ENCODE peak calls at places on chromosomes 4 and X, in four cellular contexts. One of them, this sample, is unnamed.

GRCh38 chr4:62484357-62484756 is 1284.2 kb downstream of the ADGRL3 start:
- DNase-seq in HepG2: no peak
- DNase-seq in WTC11: no peak
- DNase-seq in K562: no peak
- DNase-seq in this sample: no peak

GRCh38 chrX:49059209-49060191 is 701 bp downstream of the CCDC120 start:
- DNase-seq in WTC11: no peak
- DNase-seq in HepG2: no peak
- DNase-seq in K562: peak; percentile 36
- DNase-seq in this sample: no peak

GRCh38 chr4:93827272-93827947 is 1.1 kb upstream of the ATOH1 start:
- DNase-seq in WTC11: peak; percentile 77
- DNase-seq in HepG2: no peak
- DNase-seq in K562: no peak
- DNase-seq in this sample: no peak

GRCh38 chr4:76989391-76990061 is 40.0 kb downstream of the SEPTIN11 start:
- DNase-seq in K562: no peak
- DNase-seq in WTC11: no peak
- DNase-seq in HepG2: no peak
- DNase-seq in this sample: no peak

GRCh38 chrX:151488677-151489076 is 74.8 kb upstream of the PASD1 start:
- DNase-seq in HepG2: peak; percentile 3
- DNase-seq in WTC11: peak; percentile 11
- DNase-seq in K562: peak; percentile 25
- DNase-seq in this sample: peak; percentile 18

GRCh38 chr4:114603455-114603854 is 4.8 kb downstream of the UGT8 start:
- DNase-seq in HepG2: no peak
- DNase-seq in WTC11: no peak
- DNase-seq in K562: no peak
- DNase-seq in this sample: no peak

GRCh38 chrX:14927391-14927790 is 54.2 kb downstream of the MOSPD2 start:
- DNase-seq in K562: no peak
- DNase-seq in WTC11: no peak
- DNase-seq in HepG2: no peak
- DNase-seq in this sample: no peak

GRCh38 chrX:102846544-102847236 is 90.4 kb upstream of the RAB40AL start:
- DNase-seq in HepG2: no peak
- DNase-seq in WTC11: no peak
- DNase-seq in K562: no peak
- DNase-seq in this sample: no peak

GRCh38 chr4:4182835-4183568 is 43.7 kb downstream of the OTOP1 start:
- DNase-seq in HepG2: peak; percentile 57
- DNase-seq in K562: peak; percentile 58
- DNase-seq in WTC11: peak; percentile 79
- DNase-seq in this sample: peak; percentile 5

GRCh38 chr4:143728171-143728570 is 27.7 kb upstream of the FREM3 start:
- DNase-seq in WTC11: no peak
- DNase-seq in HepG2: no peak
- DNase-seq in K562: no peak
- DNase-seq in this sample: no peak

GRCh38 chr4:37715889-37716402 is 29.8 kb upstream of the RELL1 start:
- DNase-seq in K562: no peak
- DNase-seq in HepG2: no peak
- DNase-seq in WTC11: no peak
- DNase-seq in this sample: no peak

GRCh38 chrX:39813631-39814246 is 284.0 kb downstream of the BCOR start:
- DNase-seq in HepG2: no peak
- DNase-seq in K562: no peak
- DNase-seq in WTC11: no peak
- DNase-seq in this sample: no peak

GRCh38 chr4:137181293-137181899 is 350.9 kb downstream of the PCDH18 start:
- DNase-seq in K562: no peak
- DNase-seq in HepG2: no peak
- DNase-seq in WTC11: no peak
- DNase-seq in this sample: no peak

GRCh38 chrX:74449322-74449936 is 28.1 kb downstream of the SLC16A2 start:
- DNase-seq in WTC11: no peak
- DNase-seq in HepG2: no peak
- DNase-seq in K562: no peak
- DNase-seq in this sample: peak; percentile 7

GRCh38 chrX:43706786-43707185 is 50.7 kb downstream of the MAOA start:
- DNase-seq in K562: no peak
- DNase-seq in HepG2: no peak
- DNase-seq in WTC11: no peak
- DNase-seq in this sample: no peak

GRCh38 chrX:24210190-24210589 is 60.7 kb downstream of the ZFX start:
- DNase-seq in WTC11: no peak
- DNase-seq in HepG2: no peak
- DNase-seq in K562: no peak
- DNase-seq in this sample: no peak

GRCh38 chrX:24204958-24205357 is 55.4 kb downstream of the ZFX start:
- DNase-seq in WTC11: no peak
- DNase-seq in K562: no peak
- DNase-seq in HepG2: no peak
- DNase-seq in this sample: no peak

GRCh38 chrX:24204331-24204730 is 54.8 kb downstream of the ZFX start:
- DNase-seq in WTC11: no peak
- DNase-seq in HepG2: no peak
- DNase-seq in K562: no peak
- DNase-seq in this sample: no peak

GRCh38 chrX:24208494-24209240 is 59.1 kb downstream of the ZFX start:
- DNase-seq in K562: no peak
- DNase-seq in HepG2: no peak
- DNase-seq in WTC11: no peak
- DNase-seq in this sample: no peak

DNA sequence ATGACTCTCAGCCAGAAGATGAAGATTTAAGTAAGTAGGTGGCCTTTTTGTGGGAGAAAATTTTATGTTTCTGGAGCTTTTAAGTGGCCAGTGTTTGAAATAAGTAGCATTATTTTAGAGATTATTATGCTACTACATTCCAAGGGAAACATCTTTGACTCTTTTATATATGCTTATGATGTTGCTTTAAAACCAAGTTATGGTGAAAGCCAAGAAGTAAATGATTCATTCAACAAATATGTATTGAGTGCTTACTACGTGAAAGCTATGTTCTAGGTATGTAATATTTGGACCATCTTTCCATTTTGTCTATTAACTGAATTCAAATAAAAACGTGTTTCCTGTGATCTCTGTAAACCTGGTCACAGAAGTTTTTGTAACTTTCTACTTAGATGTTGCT is 58.3 kb downstream of the ZFX start:
- DNase-seq in HepG2: no peak
- DNase-seq in WTC11: no peak
- DNase-seq in K562: no peak
- DNase-seq in this sample: no peak
- TF ChIP-seq NR3C1 in HepG2: no peak
- TF ChIP-seq NR3C1 in WTC11: no peak
- TF ChIP-seq NR3C1 in K562: no peak
- TF ChIP-seq NR3C1 in this sample: no peak

GRCh38 chrX:9356846-9357245 is 108.0 kb upstream of the TBL1X start:
- DNase-seq in K562: no peak
- DNase-seq in WTC11: no peak
- DNase-seq in HepG2: no peak
- DNase-seq in this sample: no peak
- TF ChIP-seq NR3C1 in K562: no peak
- TF ChIP-seq NR3C1 in WTC11: no peak
- TF ChIP-seq NR3C1 in HepG2: no peak
- TF ChIP-seq NR3C1 in this sample: no peak

GRCh38 chrX:46912673-46913491 is 661 bp downstream of the JADE3 start:
- DNase-seq in K562: peak; percentile 22
- DNase-seq in WTC11: peak; percentile 69
- DNase-seq in HepG2: peak; percentile 39
- DNase-seq in this sample: peak; percentile 75
- TF ChIP-seq NR3C1 in K562: no peak
- TF ChIP-seq NR3C1 in WTC11: no peak
- TF ChIP-seq NR3C1 in HepG2: no peak
- TF ChIP-seq NR3C1 in this sample: no peak

DNA sequence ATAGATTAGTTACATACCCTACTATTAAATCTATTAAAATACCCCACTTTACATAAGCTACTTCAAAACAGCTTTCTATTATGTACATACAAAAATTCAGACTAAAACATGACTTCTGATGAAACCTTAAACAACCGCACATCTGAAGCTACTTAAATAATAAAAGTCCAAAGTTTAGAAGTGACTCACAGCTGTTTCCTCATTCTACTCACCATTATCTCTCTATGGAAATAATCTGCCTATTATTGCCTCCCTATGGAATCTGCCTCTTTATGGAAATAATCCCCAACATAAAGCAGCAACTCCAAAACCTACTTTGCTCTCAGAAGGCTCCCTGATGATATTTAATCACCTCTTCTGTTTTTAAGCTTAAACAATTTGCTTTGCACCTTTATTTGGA is 15.7 kb upstream of the BANK1 start:
- DNase-seq in HepG2: peak; percentile 68
- DNase-seq in K562: no peak
- DNase-seq in WTC11: no peak
- DNase-seq in this sample: peak; percentile 43
- TF ChIP-seq NR3C1 in HepG2: no peak
- TF ChIP-seq NR3C1 in K562: no peak
- TF ChIP-seq NR3C1 in WTC11: no peak
- TF ChIP-seq NR3C1 in this sample: no peak

GRCh38 chrX:75642811-75643361 is 120.0 kb upstream of the ZDHHC15 start:
- DNase-seq in WTC11: no peak
- DNase-seq in HepG2: no peak
- DNase-seq in K562: no peak
- DNase-seq in this sample: no peak
- TF ChIP-seq NR3C1 in WTC11: no peak
- TF ChIP-seq NR3C1 in HepG2: no peak
- TF ChIP-seq NR3C1 in K562: no peak
- TF ChIP-seq NR3C1 in this sample: no peak

DNA sequence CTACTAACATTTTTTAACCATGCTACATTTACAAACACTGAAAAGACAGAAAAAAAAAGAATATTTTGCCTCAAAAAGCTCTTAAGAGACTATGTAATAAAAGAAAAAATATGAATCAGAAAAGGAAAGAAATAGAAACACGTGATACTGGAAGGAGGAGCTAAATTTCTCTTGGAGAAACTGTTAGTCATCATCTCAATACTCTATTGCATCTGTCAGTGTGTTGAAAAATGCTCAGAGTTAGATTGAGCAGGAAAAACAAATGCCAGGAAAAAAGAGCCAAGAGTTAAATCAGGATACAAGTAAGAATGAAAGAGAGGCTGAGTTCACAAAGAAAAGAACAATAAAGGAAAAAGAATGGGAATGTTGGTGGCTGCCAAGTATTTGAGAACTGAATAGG is 2.6 kb downstream of the RAB28 start:
- DNase-seq in K562: no peak
- DNase-seq in HepG2: no peak
- DNase-seq in WTC11: no peak
- DNase-seq in this sample: no peak
- TF ChIP-seq NR3C1 in K562: no peak
- TF ChIP-seq NR3C1 in HepG2: no peak
- TF ChIP-seq NR3C1 in WTC11: no peak
- TF ChIP-seq NR3C1 in this sample: no peak

GRCh38 chrX:17654116-17654515 is 83.2 kb upstream of the SCML1 start:
- DNase-seq in HepG2: no peak
- DNase-seq in K562: no peak
- DNase-seq in WTC11: no peak
- DNase-seq in this sample: no peak
- TF ChIP-seq NR3C1 in HepG2: no peak
- TF ChIP-seq NR3C1 in K562: no peak
- TF ChIP-seq NR3C1 in WTC11: no peak
- TF ChIP-seq NR3C1 in this sample: no peak

GRCh38 chr4:185099024-185099682 is 43.9 kb upstream of the SLC25A4 start:
- DNase-seq in WTC11: peak; percentile 30
- DNase-seq in K562: no peak
- DNase-seq in HepG2: no peak
- DNase-seq in this sample: no peak

GRCh38 chr4:185088899-185089298 is 54.2 kb upstream of the SLC25A4 start:
- DNase-seq in K562: no peak
- DNase-seq in HepG2: no peak
- DNase-seq in WTC11: no peak
- DNase-seq in this sample: no peak

GRCh38 chr4:185096032-185096653 is 46.9 kb upstream of the SLC25A4 start:
- DNase-seq in K562: no peak
- DNase-seq in HepG2: peak; percentile 25
- DNase-seq in WTC11: no peak
- DNase-seq in this sample: peak; percentile 11

DNA sequence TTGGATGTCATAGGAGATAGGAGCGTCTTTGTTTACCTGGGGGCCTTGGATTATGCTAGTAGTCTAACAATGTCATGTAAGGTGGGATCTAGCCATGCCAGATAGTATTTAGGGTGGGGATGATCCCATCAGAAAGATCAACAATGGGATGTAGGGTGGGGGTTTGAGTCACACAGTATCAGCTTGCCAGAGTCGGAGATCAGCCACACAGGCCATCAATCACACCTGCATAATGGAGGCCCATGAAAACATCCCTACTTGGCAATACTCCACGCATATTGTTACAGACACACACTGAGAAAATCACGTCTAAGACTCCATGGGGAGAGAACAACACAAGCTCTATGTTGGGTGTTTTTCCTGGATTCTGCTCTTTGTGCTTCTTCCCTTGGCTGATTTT is 49.5 kb upstream of the SLC25A4 start:
- DNase-seq in K562: no peak
- DNase-seq in WTC11: no peak
- DNase-seq in HepG2: no peak
- DNase-seq in this sample: no peak
- TF ChIP-seq NR3C1 in K562: no peak
- TF ChIP-seq NR3C1 in WTC11: no peak
- TF ChIP-seq NR3C1 in HepG2: no peak
- TF ChIP-seq NR3C1 in this sample: no peak

This sample was measured in A549.